ENCODE peak calls at places on chromosomes 2 and 18, in four cellular contexts. One of them, this sample, is unnamed.

GRCh38 chr18:41645600-41646360 is 309.3 kb upstream of the PIK3C3 start:
- DNase-seq in A549: no peak
- DNase-seq in SK-N-SH: no peak
- DNase-seq in K562: no peak
- DNase-seq in this sample: peak; percentile 43

GRCh38 chr18:12018861-12019260 is 37.6 kb downstream of the IMPA2 start:
- DNase-seq in A549: no peak
- DNase-seq in SK-N-SH: no peak
- DNase-seq in K562: no peak
- DNase-seq in this sample: no peak

GRCh38 chr18:42446195-42446594 is 491.2 kb downstream of the PIK3C3 start:
- DNase-seq in A549: no peak
- DNase-seq in SK-N-SH: no peak
- DNase-seq in K562: no peak
- DNase-seq in this sample: no peak

GRCh38 chr2:156333274-156333950 is 891 bp upstream of the NR4A2 start:
- DNase-seq in A549: no peak
- DNase-seq in SK-N-SH: no peak
- DNase-seq in K562: peak; percentile 52
- DNase-seq in this sample: no peak

GRCh38 chr2:73886357-73886756 is 6.5 kb upstream of the ACTG2 start:
- DNase-seq in A549: no peak
- DNase-seq in SK-N-SH: no peak
- DNase-seq in K562: no peak
- DNase-seq in this sample: no peak

GRCh38 chr18:37253424-37254255 is 312.0 kb downstream of the CELF4 start:
- DNase-seq in A549: peak; percentile 21
- DNase-seq in SK-N-SH: peak; percentile 83
- DNase-seq in K562: peak; percentile 100
- DNase-seq in this sample: no peak

GRCh38 chr2:153834662-153835061 is 37.1 kb upstream of the GALNT13 start:
- DNase-seq in A549: no peak
- DNase-seq in SK-N-SH: no peak
- DNase-seq in K562: no peak
- DNase-seq in this sample: no peak

GRCh38 chr2:178241852-178242551 is 47.7 kb downstream of the OSBPL6 start:
- DNase-seq in A549: peak; percentile 69
- DNase-seq in SK-N-SH: peak; percentile 37
- DNase-seq in K562: peak; percentile 33
- DNase-seq in this sample: no peak

GRCh38 chr2:10170256-10170655 is 47.7 kb downstream of the RRM2 start:
- DNase-seq in A549: no peak
- DNase-seq in SK-N-SH: peak; percentile 63
- DNase-seq in K562: no peak
- DNase-seq in this sample: no peak
- TF ChIP-seq CTCF in A549: no peak
- TF ChIP-seq CTCF in SK-N-SH: no peak
- TF ChIP-seq CTCF in K562: no peak
- TF ChIP-seq CTCF in this sample: no peak

GRCh38 chr2:215920244-215921100 is 92.9 kb downstream of the MREG start:
- DNase-seq in A549: peak; percentile 24
- DNase-seq in SK-N-SH: peak; percentile 67
- DNase-seq in K562: peak; percentile 37
- DNase-seq in this sample: peak; percentile 81
- TF ChIP-seq MAX in A549: no peak
- TF ChIP-seq MAX in SK-N-SH: no peak
- TF ChIP-seq MAX in K562: no peak
- TF ChIP-seq MAX in this sample: peak; percentile 82

DNA sequence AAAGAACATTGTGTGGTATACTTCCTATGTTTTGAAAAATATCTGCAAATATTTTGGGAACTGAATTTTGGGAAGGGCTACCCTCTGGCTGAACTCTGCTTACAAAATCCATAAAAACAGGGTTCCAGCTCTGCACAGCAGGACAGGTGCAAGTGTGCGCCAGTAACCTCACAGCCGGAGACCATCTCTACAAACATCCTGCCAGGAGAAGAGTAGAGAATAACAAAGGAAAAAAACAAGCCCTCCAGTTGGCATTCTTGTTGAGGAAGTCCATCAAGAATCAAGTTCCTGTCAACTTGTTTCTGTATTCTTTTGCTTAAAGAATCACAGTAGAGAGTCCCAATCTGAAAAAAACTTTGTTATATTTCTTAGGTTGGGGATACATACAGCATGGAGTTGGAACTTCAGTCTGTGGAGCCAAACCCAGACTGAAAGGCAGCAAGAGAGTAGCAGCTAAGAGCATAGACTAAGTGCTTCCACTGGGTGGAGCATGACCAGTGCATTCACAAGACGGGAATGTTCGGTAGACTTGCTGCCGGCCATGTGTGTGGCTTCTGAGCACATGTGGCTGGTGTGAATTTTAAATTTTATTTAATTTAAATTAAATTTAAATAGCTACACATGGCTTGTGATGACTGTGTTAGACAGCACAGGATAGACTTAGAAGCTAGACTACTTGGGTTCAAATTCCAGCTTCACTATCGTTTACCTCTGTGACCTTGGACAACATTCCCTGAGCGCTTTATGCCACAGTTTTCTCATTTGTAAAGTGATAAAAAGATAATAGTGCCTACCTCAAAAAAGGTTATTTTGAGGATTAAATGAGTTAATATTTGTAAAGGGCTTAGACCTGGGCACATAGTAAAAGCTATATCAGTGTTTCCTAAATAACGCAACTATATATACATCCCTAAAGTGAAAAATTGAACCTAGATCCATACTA is 41.9 kb downstream of the SPTBN1 start:
- DNase-seq in A549: no peak
- DNase-seq in SK-N-SH: no peak
- DNase-seq in K562: peak; percentile 27
- DNase-seq in this sample: peak; percentile 40
- TF ChIP-seq CTCF in A549: peak; percentile 30
- TF ChIP-seq CTCF in SK-N-SH: peak; percentile 19
- TF ChIP-seq CTCF in K562: peak; percentile 46
- TF ChIP-seq CTCF in this sample: peak; percentile 44

GRCh38 chr2:112529751-112530150 is 12.5 kb upstream of the POLR1B start:
- DNase-seq in A549: no peak
- DNase-seq in SK-N-SH: no peak
- DNase-seq in K562: no peak
- DNase-seq in this sample: no peak
- TF ChIP-seq MAX in A549: no peak
- TF ChIP-seq MAX in SK-N-SH: no peak
- TF ChIP-seq MAX in K562: no peak
- TF ChIP-seq MAX in this sample: no peak

GRCh38 chr18:3593904-3594759 is 144.2 kb downstream of the TGIF1 start:
- DNase-seq in A549: peak; percentile 81
- DNase-seq in SK-N-SH: peak; percentile 74
- DNase-seq in K562: peak; percentile 82
- DNase-seq in this sample: peak; percentile 86

GRCh38 chr18:3595282-3596273 is 145.6 kb downstream of the TGIF1 start:
- DNase-seq in A549: no peak
- DNase-seq in SK-N-SH: no peak
- DNase-seq in K562: peak; percentile 24
- DNase-seq in this sample: peak; percentile 78

GRCh38 chr18:3597159-3597977 is 147.4 kb downstream of the TGIF1 start:
- DNase-seq in A549: no peak
- DNase-seq in SK-N-SH: no peak
- DNase-seq in K562: no peak
- DNase-seq in this sample: no peak

GRCh38 chr18:3594760-3595241 is 144.8 kb downstream of the TGIF1 start:
- DNase-seq in A549: no peak
- DNase-seq in SK-N-SH: no peak
- DNase-seq in K562: no peak
- DNase-seq in this sample: peak; percentile 15

GRCh38 chr18:3596324-3597158 is 146.6 kb downstream of the TGIF1 start:
- DNase-seq in A549: no peak
- DNase-seq in SK-N-SH: peak; percentile 69
- DNase-seq in K562: peak; percentile 81
- DNase-seq in this sample: peak; percentile 84
- TF ChIP-seq CTCF in A549: no peak
- TF ChIP-seq CTCF in SK-N-SH: peak; percentile 28
- TF ChIP-seq CTCF in K562: peak; percentile 82
- TF ChIP-seq CTCF in this sample: peak; percentile 51

GRCh38 chr2:216956820-216957493 is 97.1 kb upstream of the TNP1 start:
- DNase-seq in A549: no peak
- DNase-seq in SK-N-SH: no peak
- DNase-seq in K562: no peak
- DNase-seq in this sample: no peak
- TF ChIP-seq MAX in A549: no peak
- TF ChIP-seq MAX in SK-N-SH: no peak
- TF ChIP-seq MAX in K562: no peak
- TF ChIP-seq MAX in this sample: no peak

GRCh38 chr2:29372185-29372584 is 257.0 kb downstream of the CLIP4 start:
- DNase-seq in A549: no peak
- DNase-seq in SK-N-SH: no peak
- DNase-seq in K562: no peak
- DNase-seq in this sample: no peak
- TF ChIP-seq CTCF in A549: no peak
- TF ChIP-seq CTCF in SK-N-SH: no peak
- TF ChIP-seq CTCF in K562: no peak
- TF ChIP-seq CTCF in this sample: no peak

DNA sequence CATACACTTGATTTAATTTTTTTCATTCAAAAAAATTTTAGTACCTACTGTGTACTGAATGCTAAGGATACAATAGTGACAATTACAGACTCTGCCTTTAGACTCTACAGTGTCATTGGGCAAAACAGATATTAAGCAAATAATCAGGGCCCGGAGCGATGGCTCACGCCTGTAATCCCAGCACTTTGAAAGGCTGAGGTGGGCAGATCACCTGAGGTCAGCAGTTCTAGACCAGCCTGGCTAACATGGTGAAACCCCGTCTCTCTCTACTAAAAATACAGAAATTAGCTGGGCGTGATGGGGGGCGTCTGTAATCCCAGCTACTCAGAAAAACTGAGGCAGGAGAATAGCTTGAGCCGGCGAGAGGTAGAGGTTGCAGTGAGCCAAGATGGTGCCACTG is 1.4 kb downstream of the UBXN2A start:
- DNase-seq in A549: no peak
- DNase-seq in SK-N-SH: no peak
- DNase-seq in K562: no peak
- DNase-seq in this sample: no peak
- TF ChIP-seq MAX in A549: no peak
- TF ChIP-seq MAX in SK-N-SH: no peak
- TF ChIP-seq MAX in K562: no peak
- TF ChIP-seq MAX in this sample: no peak